ENCODE peak calls at places on chromosomes 1 and 21, in seven cellular contexts. Q is H9, E is neuronal stem cell, V is IMR-90, D is mesenchymal stem cell, B is H1, K is trophoblast cell. N is an unnamed sample.

GRCh38 chr1:150505431-150505830 is 2.5 kb upstream of the ECM1 start:
- DNase-seq in Q (no peak), E (no peak), V (no peak), D (no peak), B (no peak), K (no peak), N (no peak)

GRCh38 chr21:26717146-26717739 is 128.0 kb downstream of the ADAMTS1 start:
- DNase-seq in Q (no peak), E (no peak), V (peak; percentile 31), D (peak; percentile 28), B (no peak), K (no peak), N (no peak)

GRCh38 chr21:36200089-36200561 is 43.5 kb downstream of the DOP1B start:
- DNase-seq in Q (no peak), E (no peak), V (no peak), D (no peak), B (no peak), K (no peak), N (no peak)

GRCh38 chr1:159973350-159973940 is 19.4 kb upstream of the SLAMF9 start:
- DNase-seq in Q (no peak), E (no peak), V (no peak), D (no peak), B (no peak), K (no peak), N (no peak)

GRCh38 chr1:67256291-67257172 is 51.1 kb upstream of the IL12RB2 start:
- DNase-seq in Q (no peak), E (no peak), V (no peak), D (no peak), B (no peak), K (no peak), N (peak; percentile 58)

GRCh38 chr1:36576118-36576517 is 93.4 kb upstream of the CSF3R start:
- DNase-seq in Q (peak; percentile 89), E (peak; percentile 72), V (peak; percentile 19), D (peak; percentile 50), B (peak; percentile 93), K (peak; percentile 47), N (peak; percentile 81)

GRCh38 chr1:224734261-224734935 is 118.3 kb downstream of the CNIH3 start:
- DNase-seq in Q (peak; percentile 71), E (no peak), V (no peak), D (no peak), B (no peak), K (no peak), N (peak; percentile 76)

GRCh38 chr1:10803971-10804820 is 7.8 kb upstream of the CASZ1 start:
- DNase-seq in Q (no peak), E (no peak), V (no peak), D (no peak), B (no peak), K (no peak), N (no peak)

GRCh38 chr1:205492774-205493173 is 11.7 kb upstream of the CDK18 start:
- DNase-seq in Q (no peak), E (no peak), V (no peak), D (no peak), B (no peak), K (no peak), N (no peak)

GRCh38 chr1:239125888-239126287 is 260.5 kb upstream of the CHRM3 start:
- DNase-seq in Q (no peak), E (no peak), V (no peak), D (no peak), B (no peak), K (no peak), N (peak; percentile 21)

GRCh38 chr1:9155879-9156278 is 27.0 kb upstream of the GPR157 start:
- DNase-seq in Q (no peak), E (no peak), V (no peak), D (no peak), B (no peak), K (no peak), N (no peak)

GRCh38 chr1:235105051-235106043 is 23.3 kb downstream of the TOMM20 start:
- DNase-seq in Q (no peak), E (no peak), V (peak; percentile 32), D (peak; percentile 18), B (peak; percentile 43), K (no peak), N (no peak)

GRCh38 chr1:6000444-6001288 is 8.4 kb upstream of the NPHP4 start:
- DNase-seq in Q (no peak), E (no peak), V (no peak), D (no peak), B (no peak), K (no peak), N (no peak)

GRCh38 chr21:45900034-45900868 is 81.3 kb upstream of the COL6A1 start:
- DNase-seq in Q (no peak), E (no peak), V (no peak), D (no peak), B (no peak), K (no peak), N (no peak)

GRCh38 chr1:226560243-226560642 is 11.7 kb downstream of the STUM start:
- DNase-seq in Q (no peak), E (no peak), V (no peak), D (no peak), B (no peak), K (peak; percentile 88), N (no peak)

GRCh38 chr1:1482856-1483255 is 11.3 kb downstream of the ATAD3B start:
- DNase-seq in Q (no peak), E (no peak), V (no peak), D (no peak), B (no peak), K (no peak), N (no peak)

GRCh38 chr1:91781371-91781825 is 104.6 kb downstream of the TGFBR3 start:
- DNase-seq in Q (no peak), E (no peak), V (peak; percentile 93), D (peak; percentile 84), B (no peak), K (no peak), N (no peak)

GRCh38 chr1:199046618-199047017 is 407.8 kb downstream of the PTPRC start:
- DNase-seq in Q (no peak), E (no peak), V (no peak), D (no peak), B (no peak), K (no peak), N (no peak)

GRCh38 chr1:119713538-119714456 is 2.1 kb downstream of the PHGDH start:
- DNase-seq in Q (peak; percentile 70), E (peak; percentile 45), V (peak; percentile 24), D (peak; percentile 30), B (no peak), K (no peak), N (peak; percentile 88)

GRCh38 chr21:46461909-46462308 is 3.2 kb downstream of the DIP2A start:
- DNase-seq in Q (no peak), E (no peak), V (no peak), D (no peak), B (no peak), K (no peak), N (peak; percentile 15)

GRCh38 chr1:20148571-20149500 is 9.7 kb downstream of the PLA2G2F start:
- DNase-seq in Q (no peak), E (no peak), V (no peak), D (no peak), B (no peak), K (no peak), N (no peak)

GRCh38 chr1:225426395-225427248 is 1.2 kb downstream of the LBR start:
- DNase-seq in Q (no peak), E (no peak), V (peak; percentile 27), D (peak; percentile 49), B (no peak), K (no peak), N (peak; percentile 51)

DNA sequence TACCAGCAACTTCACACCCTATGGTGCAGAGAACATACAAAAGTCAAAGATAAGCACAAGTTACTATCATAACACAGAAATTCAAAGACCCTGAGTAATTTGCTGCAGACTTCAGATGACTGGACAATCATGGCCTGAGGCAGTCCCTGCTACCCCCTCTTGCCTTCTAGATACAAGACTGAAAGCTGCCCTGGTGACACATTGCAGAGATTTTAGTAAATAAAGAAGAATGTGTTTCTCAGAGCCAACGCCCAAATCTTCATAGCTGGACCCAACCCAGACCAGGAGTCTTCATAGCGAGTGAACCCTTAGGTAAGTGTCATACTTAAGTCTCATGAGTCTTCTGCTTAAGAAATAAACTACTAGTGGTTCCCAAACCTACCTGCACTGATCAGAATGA is 886 bp downstream of the PDZK1 start:
- DNase-seq in Q (no peak), E (no peak), V (peak; percentile 59), D (no peak), B (no peak), K (peak; percentile 98), N (no peak)
- H3K23ac ChIP-seq in Q (no peak overlapping the region), E (no peak overlapping the region), V (no peak overlapping the region), D (no peak overlapping the region), B (no peak overlapping the region), K (no peak overlapping the region), N (no peak overlapping the region)

GRCh38 chr1:54965624-54966340 is 14.6 kb upstream of the TMEM61 start:
- DNase-seq in Q (no peak), E (no peak), V (peak; percentile 45), D (peak; percentile 21), B (no peak), K (no peak), N (no peak)
- H3K23ac ChIP-seq in Q (no peak overlapping the region), E (no peak overlapping the region), V (no peak overlapping the region), D (no peak overlapping the region), B (no peak overlapping the region), K (no peak overlapping the region), N (no peak overlapping the region)

GRCh38 chr1:180155202-180155682 is 573 bp downstream of the QSOX1 start:
- DNase-seq in Q (no peak), E (no peak), V (no peak), D (peak; percentile 24), B (peak; percentile 59), K (no peak), N (peak; percentile 44)
- H3K23ac ChIP-seq in Q (no peak overlapping the region), E (no peak overlapping the region), V (peak overlapping the region; percentile 98), D (peak overlapping the region; percentile 92), B (no peak overlapping the region), K (no peak overlapping the region), N (no peak overlapping the region)

GRCh38 chr1:177995369-177995768 is 25.5 kb upstream of the SEC16B start:
- DNase-seq in Q (no peak), E (no peak), V (no peak), D (no peak), B (no peak), K (no peak), N (no peak)
- H3K23ac ChIP-seq in Q (no peak overlapping the region), E (no peak overlapping the region), V (no peak overlapping the region), D (no peak overlapping the region), B (no peak overlapping the region), K (no peak overlapping the region), N (no peak overlapping the region)

DNA sequence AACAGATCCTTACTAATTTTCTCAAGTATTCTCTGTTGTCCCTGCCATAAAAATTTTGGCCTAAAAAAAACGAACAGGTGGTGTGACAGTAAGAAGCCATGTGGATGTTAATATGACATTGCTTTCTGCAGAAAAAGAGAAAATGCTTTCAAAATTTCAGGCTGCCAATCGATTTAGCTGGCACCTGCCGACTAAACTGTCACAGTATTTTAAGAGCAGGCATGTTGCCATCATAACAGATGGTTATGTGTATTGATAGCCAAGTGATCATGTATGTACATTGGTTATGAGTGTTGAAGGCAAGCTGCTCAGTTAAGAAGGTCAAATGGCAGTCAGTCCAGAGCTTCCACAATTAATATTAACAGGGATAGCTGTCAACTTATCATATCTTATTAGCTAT is 1017.0 kb downstream of the MRPL39 start:
- DNase-seq in Q (no peak), E (no peak), V (no peak), D (no peak), B (no peak), K (no peak), N (no peak)
- H3K23ac ChIP-seq in Q (no peak overlapping the region), E (no peak overlapping the region), V (no peak overlapping the region), D (no peak overlapping the region), B (no peak overlapping the region), K (no peak overlapping the region), N (no peak overlapping the region)

GRCh38 chr1:237340892-237341291 is 298.9 kb downstream of the RYR2 start:
- DNase-seq in Q (no peak), E (no peak), V (no peak), D (no peak), B (no peak), K (no peak), N (no peak)
- H3K23ac ChIP-seq in Q (no peak overlapping the region), E (no peak overlapping the region), V (no peak overlapping the region), D (no peak overlapping the region), B (no peak overlapping the region), K (no peak overlapping the region), N (no peak overlapping the region)

N was measured in mesendoderm.